ENCODE peak calls at places on chromosomes 5 and 9, in ten cellular contexts. A is RWPE2, T is pancreas, E is heart right ventricle, B is psoas muscle, F is left lung, M is right lobe of liver, C is activated B cell treated with CpG ODN at 0.5 μM for 24 hours, L is upper lobe of left lung, G is PC-3. I is an unnamed sample.

GRCh38 chr5:110703481-110703880 is 23.0 kb downstream of the TMEM232 start:
- ATAC-seq in A (no peak), T (peak; percentile 64), E (no peak), B (no peak), F (peak; percentile 38), M (peak; percentile 43), C (no peak), L (no peak), G (no peak), I (no peak)

GRCh38 chr5:38722918-38723317 is 122.9 kb upstream of the OSMR start:
- ATAC-seq in A (no peak), T (no peak), E (no peak), B (no peak), F (no peak), M (no peak), C (no peak), L (no peak), G (no peak), I (no peak)

GRCh38 chr9:27094640-27095039 is 14.4 kb upstream of the TEK start:
- ATAC-seq in A (peak; percentile 90), T (no peak), E (peak; percentile 69), B (no peak), F (peak; percentile 47), M (no peak), C (no peak), L (peak; percentile 76), G (peak; percentile 94), I (no peak)

GRCh38 chr5:124512236-124512635 is 234.2 kb downstream of the ZNF608 start:
- ATAC-seq in A (no peak), T (no peak), E (peak; percentile 72), B (peak; percentile 84), F (no peak), M (no peak), C (no peak), L (no peak), G (no peak), I (no peak)

GRCh38 chr9:131690462-131690861 is 49.4 kb downstream of the RAPGEF1 start:
- ATAC-seq in A (no peak), T (no peak), E (no peak), B (no peak), F (no peak), M (no peak), C (no peak), L (no peak), G (no peak), I (no peak)

GRCh38 chr9:130518943-130519772 is 60.2 kb upstream of the FUBP3 start:
- ATAC-seq in A (no peak), T (no peak), E (no peak), B (no peak), F (no peak), M (peak; percentile 47), C (no peak), L (no peak), G (no peak), I (no peak)

GRCh38 chr5:79464695-79465332 is 49.1 kb downstream of the HOMER1 start:
- ATAC-seq in A (peak; percentile 27), T (peak; percentile 86), E (peak; percentile 55), B (peak; percentile 76), F (peak; percentile 83), M (peak; percentile 73), C (no peak), L (no peak), G (peak; percentile 55), I (no peak)

GRCh38 chr5:32462618-32463017 is 18.1 kb upstream of the ZFR start:
- ATAC-seq in A (peak; percentile 92), T (no peak), E (no peak), B (no peak), F (peak; percentile 68), M (no peak), C (no peak), L (peak; percentile 24), G (peak; percentile 64), I (no peak)

GRCh38 chr5:152349683-152350526 is 55.2 kb downstream of the NMUR2 start:
- ATAC-seq in A (peak; percentile 80), T (peak; percentile 92), E (peak; percentile 85), B (no peak), F (peak; percentile 96), M (peak; percentile 69), C (no peak), L (peak; percentile 84), G (peak; percentile 83), I (no peak)

DNA sequence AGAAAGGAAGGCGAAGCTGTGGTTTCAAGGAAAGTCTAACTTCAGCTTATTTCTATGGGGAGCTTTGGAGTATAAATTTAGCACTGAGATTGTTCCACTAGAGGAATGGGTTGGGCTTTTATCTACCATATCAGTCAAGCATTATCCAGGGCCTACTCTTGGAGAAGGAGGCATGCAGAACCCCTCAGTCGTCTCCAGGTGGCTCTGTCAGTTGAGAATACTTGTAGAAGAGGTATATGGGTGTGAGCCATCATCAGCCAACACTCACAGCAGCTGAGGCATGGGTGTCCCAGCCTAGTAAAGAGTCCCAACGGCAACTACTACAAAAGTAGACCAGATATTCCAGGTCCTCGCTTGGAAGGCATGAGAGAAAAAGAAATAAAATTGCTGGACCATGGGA is 548.5 kb upstream of the GRAMD2B start:
- ATAC-seq in A (peak; percentile 62), T (no peak), E (no peak), B (no peak), F (no peak), M (no peak), C (no peak), L (no peak), G (peak; percentile 64), I (no peak)
- TF ChIP-seq CTCF in A (peak; percentile 16), T (no peak), E (no peak), B (no peak), F (no peak), M (no peak), C (no peak), L (no peak), G (peak; percentile 16), I (no peak)

DNA sequence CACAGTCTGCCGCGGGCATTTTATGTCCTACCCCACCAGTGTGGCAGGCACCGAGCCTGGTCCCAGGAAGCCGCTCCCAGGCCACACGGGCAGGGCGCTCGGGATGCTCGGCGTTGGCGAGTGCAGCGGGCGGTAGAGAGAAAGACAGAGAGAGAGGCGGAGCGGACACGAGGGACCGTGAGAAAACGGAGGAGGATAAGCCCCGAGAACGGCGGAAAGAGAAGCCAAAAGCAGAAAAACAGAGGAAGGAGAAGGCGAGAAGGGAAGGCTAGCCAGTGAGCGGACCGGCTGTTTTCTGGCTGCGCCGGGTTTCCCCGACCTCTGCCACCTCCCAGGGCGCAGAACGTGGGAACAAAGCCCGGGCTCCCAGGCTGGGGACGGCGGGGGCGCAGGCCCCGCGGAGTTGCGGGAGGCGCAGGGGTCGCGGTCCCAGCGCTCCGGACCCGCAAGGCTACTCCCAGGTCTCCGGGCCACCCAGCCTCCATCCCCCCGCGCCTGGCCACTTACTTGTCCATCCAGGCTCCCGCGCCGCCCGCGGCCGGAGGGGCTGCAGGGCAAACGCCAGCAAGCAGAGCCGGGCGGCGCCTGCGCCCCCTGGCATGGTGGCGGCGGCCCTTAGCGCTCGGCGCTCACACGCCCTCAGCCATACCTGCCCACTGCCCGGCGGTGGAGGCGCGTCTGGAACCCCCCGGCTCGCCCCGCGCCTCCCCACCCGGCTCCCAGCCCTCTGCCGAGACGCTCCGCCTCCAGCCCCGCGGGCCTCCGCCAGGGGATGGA is at the start of gene ADAM19:
- ATAC-seq in A (peak; percentile 77), T (peak; percentile 81), E (peak; percentile 90), B (peak; percentile 75), F (peak; percentile 88), M (peak; percentile 80), C (peak; percentile 56), L (peak; percentile 54), G (peak; percentile 86), I (peak; percentile 85)
- TF ChIP-seq CTCF in A (no peak), T (no peak), E (no peak), B (peak; percentile 15), F (no peak), M (no peak), C (no peak), L (peak; percentile 14), G (peak; percentile 22), I (peak; percentile 35)

DNA sequence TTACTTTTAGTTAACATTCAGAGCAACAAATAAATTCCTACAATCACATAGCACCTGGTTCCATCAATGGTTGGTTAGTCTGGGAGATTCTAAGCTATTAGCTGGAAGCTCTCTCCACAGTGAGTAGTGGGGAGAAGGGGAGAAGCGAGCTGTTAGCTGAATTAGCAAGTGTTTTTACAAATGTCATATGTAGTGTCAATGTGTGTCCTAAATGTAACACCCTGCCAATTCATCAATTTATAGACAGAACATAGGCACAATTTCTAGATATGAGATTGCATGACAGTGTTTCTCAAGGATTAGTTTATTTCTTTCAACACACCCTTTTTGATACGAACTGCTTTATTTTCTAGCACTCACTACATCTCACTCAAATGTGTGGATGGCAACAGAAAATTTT is 349.0 kb downstream of the PDE4D start:
- ATAC-seq in A (no peak), T (no peak), E (no peak), B (no peak), F (no peak), M (no peak), C (no peak), L (no peak), G (no peak), I (no peak)
- TF ChIP-seq CTCF in A (no peak), T (no peak), E (no peak), B (no peak), F (no peak), M (no peak), C (no peak), L (no peak), G (no peak), I (no peak)

GRCh38 chr5:42595597-42595996 is 161.0 kb upstream of the CCDC152 start:
- ATAC-seq in A (no peak), T (no peak), E (no peak), B (peak; percentile 85), F (no peak), M (no peak), C (no peak), L (no peak), G (no peak), I (no peak)

GRCh38 chr5:42599106-42599505 is 157.5 kb upstream of the CCDC152 start:
- ATAC-seq in A (no peak), T (no peak), E (no peak), B (no peak), F (no peak), M (peak; percentile 62), C (no peak), L (no peak), G (no peak), I (no peak)

GRCh38 chr5:42596817-42597216 is 159.8 kb upstream of the CCDC152 start:
- ATAC-seq in A (no peak), T (no peak), E (no peak), B (no peak), F (peak; percentile 68), M (peak; percentile 91), C (no peak), L (no peak), G (no peak), I (no peak)

GRCh38 chr5:42598311-42598710 is 158.3 kb upstream of the CCDC152 start:
- ATAC-seq in A (peak; percentile 63), T (no peak), E (no peak), B (no peak), F (peak; percentile 54), M (peak; percentile 64), C (no peak), L (no peak), G (no peak), I (no peak)

DNA sequence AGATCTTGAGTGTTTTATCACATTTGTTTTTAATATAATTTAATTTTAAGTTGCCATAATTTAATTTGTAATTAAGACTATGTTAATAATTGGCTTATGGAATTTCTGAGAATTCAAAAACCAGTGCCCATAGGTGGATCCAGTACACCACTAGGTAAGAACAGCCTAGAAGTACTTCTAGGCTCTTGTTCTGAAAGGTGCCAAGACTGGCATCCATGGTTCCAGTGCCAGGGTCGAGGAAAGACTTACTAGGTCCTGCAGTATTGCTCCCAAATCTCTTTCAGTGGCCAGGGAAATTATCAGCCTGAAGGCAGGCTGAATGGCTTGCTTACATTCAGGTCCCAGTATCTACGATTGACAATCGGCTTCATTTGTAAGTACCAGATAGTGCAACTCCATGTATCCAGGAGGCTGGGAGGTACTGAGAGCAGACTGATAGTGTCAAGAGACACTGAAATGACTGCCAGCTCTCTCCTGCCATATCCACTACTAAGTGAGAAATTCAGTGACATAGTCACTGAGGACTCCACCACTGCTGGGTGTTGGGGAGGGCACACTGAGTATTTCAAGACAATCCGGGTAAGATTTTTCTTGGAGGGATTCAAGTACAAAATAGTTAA is 159.2 kb upstream of the CCDC152 start:
- ATAC-seq in A (no peak), T (no peak), E (peak; percentile 98), B (peak; percentile 30), F (no peak), M (no peak), C (no peak), L (no peak), G (no peak), I (no peak)
- TF ChIP-seq CTCF in A (no peak), T (no peak), E (no peak), B (no peak), F (no peak), M (no peak), C (no peak), L (no peak), G (no peak), I (no peak)

I was measured in gastroesophageal sphincter.